ENCODE peak calls at places on chromosomes 12 and 14, in seven cellular contexts. One of them, this sample, is unnamed.
A peak's percentile ranks its signal among the peaks of the same experiment; 100 is the strongest.

GRCh38 chr12:62429457-62429856 is 37.2 kb upstream of the MON2 start:
- DNase-seq in RCC 7860: no peak
- DNase-seq in activated CD8-positive, alpha-beta memory T cell treated with anti-CD3 and anti-CD28 coated beads for 1 hour: no peak
- DNase-seq in HS-5: no peak
- DNase-seq in HCT116: no peak
- DNase-seq in stimulated activated CD4-positive, alpha-beta T cell treated with anti-CD3 and anti-CD28 coated beads, Interleukin-4, amount 100 ng/mL, for 4 hours: no peak
- DNase-seq in mesendoderm: no peak
- DNase-seq in this sample: no peak

GRCh38 chr12:129193263-129193871 is 340.1 kb downstream of the GLT1D1 start:
- DNase-seq in RCC 7860: peak; percentile 26
- DNase-seq in activated CD8-positive, alpha-beta memory T cell treated with anti-CD3 and anti-CD28 coated beads for 1 hour: no peak
- DNase-seq in HS-5: no peak
- DNase-seq in HCT116: no peak
- DNase-seq in stimulated activated CD4-positive, alpha-beta T cell treated with anti-CD3 and anti-CD28 coated beads, Interleukin-4, amount 100 ng/mL, for 4 hours: no peak
- DNase-seq in mesendoderm: peak; percentile 54
- DNase-seq in this sample: peak; percentile 75

GRCh38 chr12:54404061-54405004 is 14.7 kb downstream of the ITGA5 start:
- DNase-seq in RCC 7860: no peak
- DNase-seq in activated CD8-positive, alpha-beta memory T cell treated with anti-CD3 and anti-CD28 coated beads for 1 hour: peak; percentile 38
- DNase-seq in HS-5: no peak
- DNase-seq in HCT116: peak; percentile 31
- DNase-seq in stimulated activated CD4-positive, alpha-beta T cell treated with anti-CD3 and anti-CD28 coated beads, Interleukin-4, amount 100 ng/mL, for 4 hours: peak; percentile 58
- DNase-seq in mesendoderm: peak; percentile 90
- DNase-seq in this sample: peak; percentile 93

GRCh38 chr14:55116246-55117030 is 12.6 kb upstream of the LGALS3 start:
- DNase-seq in RCC 7860: no peak
- DNase-seq in activated CD8-positive, alpha-beta memory T cell treated with anti-CD3 and anti-CD28 coated beads for 1 hour: no peak
- DNase-seq in HS-5: no peak
- DNase-seq in HCT116: no peak
- DNase-seq in stimulated activated CD4-positive, alpha-beta T cell treated with anti-CD3 and anti-CD28 coated beads, Interleukin-4, amount 100 ng/mL, for 4 hours: no peak
- DNase-seq in mesendoderm: no peak
- DNase-seq in this sample: no peak

GRCh38 chr12:118127867-118128266 is 8.1 kb upstream of the PEBP1 start:
- DNase-seq in RCC 7860: no peak
- DNase-seq in activated CD8-positive, alpha-beta memory T cell treated with anti-CD3 and anti-CD28 coated beads for 1 hour: no peak
- DNase-seq in HS-5: no peak
- DNase-seq in HCT116: no peak
- DNase-seq in stimulated activated CD4-positive, alpha-beta T cell treated with anti-CD3 and anti-CD28 coated beads, Interleukin-4, amount 100 ng/mL, for 4 hours: no peak
- DNase-seq in mesendoderm: no peak
- DNase-seq in this sample: no peak

GRCh38 chr14:68487805-68488590 is 304.9 kb downstream of the ZFP36L1 start:
- DNase-seq in RCC 7860: peak; percentile 21
- DNase-seq in activated CD8-positive, alpha-beta memory T cell treated with anti-CD3 and anti-CD28 coated beads for 1 hour: no peak
- DNase-seq in HS-5: no peak
- DNase-seq in HCT116: no peak
- DNase-seq in stimulated activated CD4-positive, alpha-beta T cell treated with anti-CD3 and anti-CD28 coated beads, Interleukin-4, amount 100 ng/mL, for 4 hours: no peak
- DNase-seq in mesendoderm: no peak
- DNase-seq in this sample: no peak

GRCh38 chr12:52629251-52630103 is 11.1 kb upstream of the KRT73 start:
- DNase-seq in RCC 7860: no peak
- DNase-seq in activated CD8-positive, alpha-beta memory T cell treated with anti-CD3 and anti-CD28 coated beads for 1 hour: no peak
- DNase-seq in HS-5: no peak
- DNase-seq in HCT116: no peak
- DNase-seq in stimulated activated CD4-positive, alpha-beta T cell treated with anti-CD3 and anti-CD28 coated beads, Interleukin-4, amount 100 ng/mL, for 4 hours: no peak
- DNase-seq in mesendoderm: no peak
- DNase-seq in this sample: no peak

GRCh38 chr12:107775093-107775721 is 703 bp downstream of the ASCL4 start:
- DNase-seq in RCC 7860: no peak
- DNase-seq in activated CD8-positive, alpha-beta memory T cell treated with anti-CD3 and anti-CD28 coated beads for 1 hour: no peak
- DNase-seq in HS-5: no peak
- DNase-seq in HCT116: no peak
- DNase-seq in stimulated activated CD4-positive, alpha-beta T cell treated with anti-CD3 and anti-CD28 coated beads, Interleukin-4, amount 100 ng/mL, for 4 hours: no peak
- DNase-seq in mesendoderm: peak; percentile 63
- DNase-seq in this sample: peak; percentile 85

GRCh38 chr12:57887631-57888406 is 41.3 kb upstream of the CTDSP2 start:
- DNase-seq in RCC 7860: no peak
- DNase-seq in activated CD8-positive, alpha-beta memory T cell treated with anti-CD3 and anti-CD28 coated beads for 1 hour: no peak
- DNase-seq in HS-5: no peak
- DNase-seq in HCT116: no peak
- DNase-seq in stimulated activated CD4-positive, alpha-beta T cell treated with anti-CD3 and anti-CD28 coated beads, Interleukin-4, amount 100 ng/mL, for 4 hours: no peak
- DNase-seq in mesendoderm: peak; percentile 44
- DNase-seq in this sample: peak; percentile 38

GRCh38 chr14:54169254-54169924 is 212.8 kb upstream of the BMP4 start:
- DNase-seq in RCC 7860: no peak
- DNase-seq in activated CD8-positive, alpha-beta memory T cell treated with anti-CD3 and anti-CD28 coated beads for 1 hour: no peak
- DNase-seq in HS-5: peak; percentile 30
- DNase-seq in HCT116: peak; percentile 71
- DNase-seq in stimulated activated CD4-positive, alpha-beta T cell treated with anti-CD3 and anti-CD28 coated beads, Interleukin-4, amount 100 ng/mL, for 4 hours: no peak
- DNase-seq in mesendoderm: no peak
- DNase-seq in this sample: no peak

GRCh38 chr12:114878781-114879180 is 194.8 kb upstream of the TBX3 start:
- DNase-seq in RCC 7860: no peak
- DNase-seq in activated CD8-positive, alpha-beta memory T cell treated with anti-CD3 and anti-CD28 coated beads for 1 hour: no peak
- DNase-seq in HS-5: no peak
- DNase-seq in HCT116: no peak
- DNase-seq in stimulated activated CD4-positive, alpha-beta T cell treated with anti-CD3 and anti-CD28 coated beads, Interleukin-4, amount 100 ng/mL, for 4 hours: no peak
- DNase-seq in mesendoderm: no peak
- DNase-seq in this sample: no peak

GRCh38 chr12:19893514-19893913 is 454.2 kb downstream of the AEBP2 start:
- DNase-seq in RCC 7860: no peak
- DNase-seq in activated CD8-positive, alpha-beta memory T cell treated with anti-CD3 and anti-CD28 coated beads for 1 hour: no peak
- DNase-seq in HS-5: no peak
- DNase-seq in HCT116: peak; percentile 8
- DNase-seq in stimulated activated CD4-positive, alpha-beta T cell treated with anti-CD3 and anti-CD28 coated beads, Interleukin-4, amount 100 ng/mL, for 4 hours: no peak
- DNase-seq in mesendoderm: peak; percentile 32
- DNase-seq in this sample: no peak

GRCh38 chr14:89489796-89490506 is 72.9 kb upstream of the FOXN3 start:
- DNase-seq in RCC 7860: no peak
- DNase-seq in activated CD8-positive, alpha-beta memory T cell treated with anti-CD3 and anti-CD28 coated beads for 1 hour: no peak
- DNase-seq in HS-5: no peak
- DNase-seq in HCT116: no peak
- DNase-seq in stimulated activated CD4-positive, alpha-beta T cell treated with anti-CD3 and anti-CD28 coated beads, Interleukin-4, amount 100 ng/mL, for 4 hours: no peak
- DNase-seq in mesendoderm: no peak
- DNase-seq in this sample: no peak

GRCh38 chr14:75610839-75611238 is 32.4 kb downstream of the FLVCR2 start:
- DNase-seq in RCC 7860: no peak
- DNase-seq in activated CD8-positive, alpha-beta memory T cell treated with anti-CD3 and anti-CD28 coated beads for 1 hour: no peak
- DNase-seq in HS-5: no peak
- DNase-seq in HCT116: no peak
- DNase-seq in stimulated activated CD4-positive, alpha-beta T cell treated with anti-CD3 and anti-CD28 coated beads, Interleukin-4, amount 100 ng/mL, for 4 hours: no peak
- DNase-seq in mesendoderm: no peak
- DNase-seq in this sample: no peak

GRCh38 chr12:106205208-106206069 is 42.4 kb downstream of the CKAP4 start:
- DNase-seq in RCC 7860: peak; percentile 39
- DNase-seq in activated CD8-positive, alpha-beta memory T cell treated with anti-CD3 and anti-CD28 coated beads for 1 hour: no peak
- DNase-seq in HS-5: no peak
- DNase-seq in HCT116: peak; percentile 64
- DNase-seq in stimulated activated CD4-positive, alpha-beta T cell treated with anti-CD3 and anti-CD28 coated beads, Interleukin-4, amount 100 ng/mL, for 4 hours: no peak
- DNase-seq in mesendoderm: peak; percentile 33
- DNase-seq in this sample: peak; percentile 36

GRCh38 chr14:61516957-61517356 is 178.4 kb upstream of the HIF1A start:
- DNase-seq in RCC 7860: no peak
- DNase-seq in activated CD8-positive, alpha-beta memory T cell treated with anti-CD3 and anti-CD28 coated beads for 1 hour: no peak
- DNase-seq in HS-5: no peak
- DNase-seq in HCT116: no peak
- DNase-seq in stimulated activated CD4-positive, alpha-beta T cell treated with anti-CD3 and anti-CD28 coated beads, Interleukin-4, amount 100 ng/mL, for 4 hours: no peak
- DNase-seq in mesendoderm: peak; percentile 64
- DNase-seq in this sample: no peak

GRCh38 chr12:123389560-123390351 is 5.8 kb downstream of the KMT5A start:
- DNase-seq in RCC 7860: no peak
- DNase-seq in activated CD8-positive, alpha-beta memory T cell treated with anti-CD3 and anti-CD28 coated beads for 1 hour: no peak
- DNase-seq in HS-5: no peak
- DNase-seq in HCT116: no peak
- DNase-seq in stimulated activated CD4-positive, alpha-beta T cell treated with anti-CD3 and anti-CD28 coated beads, Interleukin-4, amount 100 ng/mL, for 4 hours: peak; percentile 39
- DNase-seq in mesendoderm: peak; percentile 46
- DNase-seq in this sample: peak; percentile 72

GRCh38 chr14:32129124-32129523 is 52.0 kb downstream of the ARHGAP5 start:
- DNase-seq in RCC 7860: peak; percentile 4
- DNase-seq in activated CD8-positive, alpha-beta memory T cell treated with anti-CD3 and anti-CD28 coated beads for 1 hour: no peak
- DNase-seq in HS-5: peak; percentile 30
- DNase-seq in HCT116: no peak
- DNase-seq in stimulated activated CD4-positive, alpha-beta T cell treated with anti-CD3 and anti-CD28 coated beads, Interleukin-4, amount 100 ng/mL, for 4 hours: no peak
- DNase-seq in mesendoderm: no peak
- DNase-seq in this sample: no peak

GRCh38 chr12:52029686-52030085 is 21.6 kb upstream of the NR4A1 start:
- DNase-seq in RCC 7860: peak; percentile 31
- DNase-seq in activated CD8-positive, alpha-beta memory T cell treated with anti-CD3 and anti-CD28 coated beads for 1 hour: no peak
- DNase-seq in HS-5: no peak
- DNase-seq in HCT116: no peak
- DNase-seq in stimulated activated CD4-positive, alpha-beta T cell treated with anti-CD3 and anti-CD28 coated beads, Interleukin-4, amount 100 ng/mL, for 4 hours: no peak
- DNase-seq in mesendoderm: peak; percentile 97
- DNase-seq in this sample: peak; percentile 91

GRCh38 chr12:3077572-3078081 is 448 bp downstream of the TSPAN9 start:
- DNase-seq in RCC 7860: no peak
- DNase-seq in activated CD8-positive, alpha-beta memory T cell treated with anti-CD3 and anti-CD28 coated beads for 1 hour: no peak
- DNase-seq in HS-5: no peak
- DNase-seq in HCT116: no peak
- DNase-seq in stimulated activated CD4-positive, alpha-beta T cell treated with anti-CD3 and anti-CD28 coated beads, Interleukin-4, amount 100 ng/mL, for 4 hours: no peak
- DNase-seq in mesendoderm: no peak
- DNase-seq in this sample: no peak